ENCODE peak calls at places on chromosomes 16 and 17, in five cellular contexts. K is B cell, O is BJ, Q is stomach, E is cardiac fibroblast. W is an unnamed sample.

GRCh38 chr16:68037820-68038597 is 14.9 kb downstream of the DUS2 start:
- DNase-seq in K (peak), O (no peak), Q (no peak), E (no peak), W (no peak)

GRCh38 chr16:90023078-90023447 is 3.8 kb upstream of the DBNDD1 start:
- DNase-seq in K (no peak), O (no peak), Q (no peak), E (no peak), W (no peak)

GRCh38 chr17:12719948-12720347 is 54.3 kb downstream of the MYOCD start:
- DNase-seq in K (no peak), O (no peak), Q (no peak), E (no peak), W (no peak)

GRCh38 chr16:51453296-51453695 is 302.2 kb upstream of the SALL1 start:
- DNase-seq in K (no peak), O (no peak), Q (no peak), E (no peak), W (no peak)

GRCh38 chr16:75296606-75297005 is 45.2 kb upstream of the BCAR1 start:
- DNase-seq in K (no peak), O (no peak), Q (no peak), E (peak), W (no peak)

GRCh38 chr16:49673442-49673841 is 182.5 kb downstream of the ZNF423 start:
- DNase-seq in K (no peak), O (no peak), Q (no peak), E (no peak), W (no peak)

GRCh38 chr17:9943343-9943742 is 38.3 kb upstream of the RCVRN start:
- DNase-seq in K (no peak), O (no peak), Q (no peak), E (no peak), W (no peak)

GRCh38 chr17:7836596-7837374 is 2.8 kb downstream of the KDM6B start:
- DNase-seq in K (peak), O (no peak), Q (peak), E (peak), W (peak)

GRCh38 chr16:14510939-14511797 is 118.9 kb downstream of the PARN start:
- DNase-seq in K (no peak), O (peak), Q (no peak), E (peak), W (no peak)

GRCh38 chr17:57084361-57084801 is 665 bp upstream of the AKAP1 start:
- DNase-seq in K (no peak), O (no peak), Q (no peak), E (no peak), W (no peak)

GRCh38 chr16:88131256-88131655 is 180.0 kb downstream of the BANP start:
- DNase-seq in K (no peak), O (no peak), Q (no peak), E (no peak), W (peak)

GRCh38 chr17:65600518-65600917 is 39.1 kb upstream of the AXIN2 start:
- DNase-seq in K (no peak), O (no peak), Q (no peak), E (no peak), W (no peak)

GRCh38 chr17:77740481-77740880 is 218.0 kb upstream of the TNRC6C start:
- DNase-seq in K (no peak), O (no peak), Q (no peak), E (no peak), W (no peak)

GRCh38 chr17:71334041-71334781 is 786.6 kb upstream of the SOX9 start:
- DNase-seq in K (no peak), O (no peak), Q (no peak), E (no peak), W (no peak)

GRCh38 chr16:54590836-54591235 is 304.2 kb upstream of the IRX3 start:
- DNase-seq in K (no peak), O (no peak), Q (no peak), E (no peak), W (no peak)

GRCh38 chr16:67663151-67663876 is 2.6 kb downstream of the PARD6A start:
- DNase-seq in K (peak), O (no peak), Q (no peak), E (no peak), W (no peak)

GRCh38 chr16:3363793-3364192 is 8.1 kb downstream of the OR2C1 start:
- DNase-seq in K (no peak), O (no peak), Q (no peak), E (no peak), W (no peak)

GRCh38 chr17:74937064-74938051 is 1.7 kb downstream of the OTOP3 start:
- DNase-seq in K (no peak), O (no peak), Q (no peak), E (no peak), W (no peak)

GRCh38 chr17:8925141-8925540 is 40.4 kb downstream of the PIK3R5 start:
- DNase-seq in K (no peak), O (no peak), Q (no peak), E (no peak), W (no peak)
- TF ChIP-seq CTCF in K (no peak), O (no peak), Q (no peak), E (no peak), W (no peak)

GRCh38 chr17:11598274-11599221 is at the start of gene DNAH9:
- DNase-seq in K (no peak), O (no peak), Q (peak), E (peak), W (peak)

DNA sequence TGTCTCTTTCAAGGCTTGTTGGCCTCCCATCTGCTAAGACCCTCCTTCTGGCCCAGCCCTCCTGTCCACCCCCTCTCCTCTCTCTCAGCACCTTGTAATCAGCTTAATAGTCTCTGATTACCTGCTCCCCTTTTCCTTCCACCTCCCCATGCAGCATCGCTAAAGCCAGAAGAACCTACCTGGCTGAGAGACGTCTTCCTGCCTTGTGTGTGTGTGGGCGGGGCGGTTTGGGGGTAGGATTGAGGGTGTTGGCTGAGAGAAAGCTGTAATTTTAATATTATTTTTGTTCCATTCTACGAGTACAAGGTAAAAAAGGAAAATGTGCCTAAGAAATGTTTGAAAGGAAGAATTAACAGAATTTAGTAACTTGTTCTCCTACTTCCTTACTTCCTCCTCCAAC is 3.4 kb downstream of the DNAH9 start:
- DNase-seq in K (no peak), O (no peak), Q (no peak), E (no peak), W (no peak)
- TF ChIP-seq CTCF in K (no peak), O (no peak), Q (no peak), E (no peak), W (no peak)

DNA sequence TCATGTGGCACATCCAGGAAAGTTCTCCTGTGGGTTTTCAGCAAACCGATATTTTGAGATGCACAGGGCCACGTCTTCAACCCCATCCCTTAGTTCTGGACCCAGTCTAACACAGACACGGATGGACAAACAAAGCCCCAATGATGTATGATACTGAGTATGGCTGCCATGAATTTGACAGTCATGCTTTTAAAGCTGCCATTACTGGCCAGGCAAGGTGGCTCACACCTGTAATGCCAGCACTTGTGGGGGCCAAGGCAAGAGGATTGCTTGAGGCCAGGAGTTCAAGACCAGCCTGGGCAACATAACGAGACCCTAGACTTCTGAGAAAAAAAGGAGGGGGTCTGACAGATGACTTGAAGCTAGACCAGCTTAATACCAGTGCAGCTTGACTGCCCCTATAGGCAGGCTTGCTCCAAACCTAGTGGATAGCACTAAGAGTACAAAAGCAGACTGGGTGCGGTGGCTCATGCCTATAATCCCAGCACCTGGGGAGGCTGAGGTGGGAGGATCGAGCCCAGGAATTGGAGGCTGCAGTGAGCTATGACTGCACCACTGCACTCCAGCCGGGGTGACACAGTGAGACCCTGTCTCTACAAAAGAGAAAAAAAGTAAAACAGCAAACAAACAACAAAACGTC is 10.8 kb upstream of the ZNF629 start:
- DNase-seq in K (no peak), O (no peak), Q (no peak), E (no peak), W (no peak)
- TF ChIP-seq CTCF in K (no peak), O (no peak), Q (no peak), E (no peak), W (peak)

DNA sequence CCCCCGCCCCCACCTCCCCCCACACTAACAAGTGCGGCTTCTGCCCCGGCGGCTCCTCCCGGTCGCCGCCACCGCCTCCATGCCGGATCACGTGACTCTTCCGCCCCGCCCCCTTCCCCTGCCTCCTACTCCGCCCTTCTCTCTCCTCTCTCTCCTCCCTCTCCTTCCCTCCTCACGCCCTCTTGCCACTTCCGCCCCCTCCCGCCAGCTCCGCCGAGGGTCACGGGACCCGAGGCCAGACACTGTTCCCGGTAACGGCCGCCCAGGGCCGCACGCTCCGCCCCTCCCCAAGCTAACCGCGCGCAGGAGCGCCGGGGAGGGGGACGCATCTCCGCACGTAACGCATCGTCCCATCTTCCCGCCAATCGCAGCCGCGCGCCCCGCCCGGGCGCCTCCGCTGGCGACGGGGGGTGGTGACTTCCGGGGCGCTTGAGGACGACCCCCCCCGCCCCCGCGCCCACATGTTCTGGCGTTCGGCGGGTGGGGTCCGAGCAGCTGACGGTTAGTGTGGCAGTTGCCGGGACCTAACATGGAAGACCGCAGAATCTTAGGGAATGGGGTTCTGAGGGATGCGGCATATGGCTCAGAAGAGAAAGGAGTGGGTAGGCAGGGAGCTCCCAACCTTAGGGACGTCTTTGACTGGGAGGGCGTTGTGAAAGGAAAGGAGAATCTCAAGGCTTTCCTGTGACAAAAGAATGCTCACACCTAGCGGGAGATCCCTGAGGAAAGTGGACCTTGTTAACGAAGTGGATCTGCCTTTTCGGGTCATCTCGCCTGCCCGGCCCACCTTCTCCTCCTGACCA is at the start of gene USP32:
- DNase-seq in K (peak), O (peak), Q (peak), E (peak), W (peak)
- TF ChIP-seq CTCF in K (no peak), O (peak), Q (no peak), E (no peak), W (peak)

GRCh38 chr17:27038676-27039075 is 255.2 kb upstream of the WSB1 start:
- DNase-seq in K (no peak), O (no peak), Q (no peak), E (no peak), W (no peak)
- TF ChIP-seq CTCF in K (no peak), O (no peak), Q (no peak), E (no peak), W (no peak)

GRCh38 chr16:4944333-4945281 is 7.7 kb upstream of the PPL start:
- DNase-seq in K (no peak), O (peak), Q (peak), E (peak), W (no peak)
- TF ChIP-seq CTCF in K (no peak), O (no peak), Q (no peak), E (no peak), W (no peak)

DNA sequence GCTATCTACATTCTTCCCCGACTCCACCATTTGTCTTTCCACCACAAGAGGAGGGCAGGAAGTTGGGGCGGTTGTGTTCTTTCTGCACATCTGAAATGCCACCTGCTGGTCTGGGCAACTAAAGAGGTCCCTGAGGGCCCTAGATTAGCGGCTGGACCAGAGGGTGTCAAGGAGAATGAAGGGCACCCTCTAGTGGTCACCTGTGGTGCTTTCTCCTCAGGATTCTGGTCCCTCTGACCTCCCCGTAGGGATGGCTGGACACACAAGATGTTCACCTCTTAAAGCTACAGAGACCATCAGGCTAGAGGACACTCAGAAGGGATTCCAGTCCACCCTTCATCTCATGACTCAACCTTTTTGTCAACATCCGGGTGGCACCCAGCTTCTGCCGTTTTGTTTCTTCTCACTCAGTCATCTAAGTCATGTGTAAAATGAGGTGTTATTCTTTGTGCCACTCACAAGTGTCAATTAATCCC is 2.9 kb upstream of the SCIMP start:
- DNase-seq in K (no peak), O (no peak), Q (peak), E (peak), W (peak)
- TF ChIP-seq CTCF in K (peak), O (peak), Q (peak), E (peak), W (peak)

W was measured in GM13977.